ENCODE peak calls at places on chromosomes 7 and 10, in ten cellular contexts. B is LNCaP clone FGC; S is thyroid gland; M is NCI-H1694 treated with DMSO at 0.1 percent for 48 hours; A is central memory CD4-positive, alpha-beta T cell; D is ELR; V is endothelial cell; T is naive thymus-derived CD8-positive, alpha-beta T cell; Y is NCI-H446 treated with DMSO at 0.1 percent for 48 hours; R is HAP-1. J is an unnamed sample.
A peak's percentile ranks its signal among the peaks of the same experiment; 100 is the strongest.

GRCh38 chr7:142375710-142376313 is 118.0 kb upstream of the PRSS58 start:
- DNase-seq in B (no peak), S (peak; percentile 58), M (no peak), A (no peak), D (peak; percentile 30), V (peak; percentile 66), T (no peak), Y (no peak), R (no peak), J (peak; percentile 35)

GRCh38 chr10:75403144-75404022 is 1.8 kb upstream of the ZNF503 start:
- DNase-seq in B (no peak), S (peak; percentile 78), M (peak; percentile 15), A (no peak), D (peak; percentile 39), V (peak; percentile 60), T (no peak), Y (no peak), R (peak; percentile 68), J (peak; percentile 61)

GRCh38 chr7:15686209-15686956 is at the start of gene MEOX2:
- DNase-seq in B (no peak), S (peak; percentile 32), M (no peak), A (no peak), D (peak; percentile 69), V (peak; percentile 47), T (no peak), Y (no peak), R (no peak), J (peak; percentile 39)

GRCh38 chr10:1203216-1203615 is 147.0 kb downstream of the WDR37 start:
- DNase-seq in B (no peak), S (no peak), M (no peak), A (no peak), D (no peak), V (no peak), T (no peak), Y (no peak), R (no peak), J (no peak)

GRCh38 chr7:105791926-105792325 is 84.5 kb downstream of the ATXN7L1 start:
- DNase-seq in B (no peak), S (no peak), M (no peak), A (no peak), D (no peak), V (no peak), T (no peak), Y (no peak), R (no peak), J (no peak)

GRCh38 chr7:112211348-112211907 is 4.9 kb downstream of the ZNF277 start:
- DNase-seq in B (peak; percentile 61), S (no peak), M (no peak), A (no peak), D (no peak), V (no peak), T (no peak), Y (no peak), R (no peak), J (no peak)

GRCh38 chr10:85646312-85646711 is 720.3 kb downstream of the GRID1 start:
- DNase-seq in B (no peak), S (no peak), M (no peak), A (no peak), D (peak; percentile 14), V (no peak), T (no peak), Y (peak; percentile 83), R (no peak), J (no peak)

GRCh38 chr10:128864554-128865300 is 602.3 kb upstream of the MGMT start:
- DNase-seq in B (no peak), S (no peak), M (no peak), A (no peak), D (no peak), V (no peak), T (no peak), Y (no peak), R (no peak), J (no peak)

GRCh38 chr10:78800535-78801320 is 268.0 kb upstream of the ZMIZ1 start:
- DNase-seq in B (peak; percentile 8), S (no peak), M (no peak), A (no peak), D (no peak), V (no peak), T (no peak), Y (no peak), R (no peak), J (no peak)

GRCh38 chr7:33702511-33703054 is 202.8 kb upstream of the BMPER start:
- DNase-seq in B (no peak), S (no peak), M (no peak), A (no peak), D (no peak), V (no peak), T (no peak), Y (no peak), R (no peak), J (no peak)

GRCh38 chr10:54470324-54470631 is 330.8 kb downstream of the PCDH15 start:
- DNase-seq in B (no peak), S (no peak), M (no peak), A (no peak), D (no peak), V (no peak), T (no peak), Y (no peak), R (no peak), J (no peak)

GRCh38 chr10:44439845-44440244 is 54.9 kb upstream of the CXCL12 start:
- DNase-seq in B (no peak), S (no peak), M (no peak), A (no peak), D (no peak), V (no peak), T (no peak), Y (no peak), R (no peak), J (no peak)

GRCh38 chr7:49166441-49166840 is 242.1 kb downstream of the CDC14C start:
- DNase-seq in B (no peak), S (no peak), M (no peak), A (no peak), D (no peak), V (no peak), T (no peak), Y (peak; percentile 16), R (peak; percentile 8), J (no peak)

GRCh38 chr10:68955414-68955785 is 570 bp upstream of the DDX21 start:
- DNase-seq in B (no peak), S (no peak), M (no peak), A (no peak), D (no peak), V (peak; percentile 19), T (no peak), Y (no peak), R (peak; percentile 36), J (no peak)

GRCh38 chr10:94194256-94194655 is 168.5 kb downstream of the NOC3L start:
- DNase-seq in B (no peak), S (no peak), M (no peak), A (no peak), D (peak; percentile 79), V (no peak), T (no peak), Y (no peak), R (no peak), J (no peak)

GRCh38 chr10:93762979-93763391 is 5.2 kb downstream of the LGI1 start:
- DNase-seq in B (peak; percentile 78), S (no peak), M (no peak), A (no peak), D (no peak), V (no peak), T (no peak), Y (no peak), R (no peak), J (peak; percentile 20)

GRCh38 chr10:95324436-95325268 is 33.8 kb upstream of the PDLIM1 start:
- DNase-seq in B (no peak), S (no peak), M (no peak), A (no peak), D (peak; percentile 19), V (no peak), T (no peak), Y (no peak), R (peak; percentile 22), J (no peak)

J was measured in body of pancreas.